ENCODE peak calls at places on chromosome 21, in eight cellular contexts. U is adrenal gland, N is heart right ventricle, K is A673, Z is bronchial epithelial cell, X is fibroblast of lung, O is AG09309, E is NT2/D1. W is an unnamed sample.

GRCh38 chr21:45430521-45431501 is 25.8 kb downstream of the COL18A1 start:
- DNase-seq in K (no peak), Z (no peak), U (no peak), N (no peak), X (peak), E (no peak), O (no peak), W (no peak)

GRCh38 chr21:45102391-45102932 is 28.1 kb downstream of the ADARB1 start:
- DNase-seq in E (no peak), U (peak), X (peak), Z (peak), N (no peak), O (peak), K (peak), W (no peak)

GRCh38 chr21:42062543-42063022 is 8.5 kb upstream of the UMODL1 start:
- DNase-seq in N (no peak), U (no peak), Z (no peak), K (no peak), E (no peak), O (no peak), X (no peak), W (no peak)

GRCh38 chr21:44419679-44420078 is 35.6 kb upstream of the LRRC3 start:
- DNase-seq in O (no peak), E (no peak), X (no peak), Z (no peak), N (no peak), K (no peak), U (peak), W (no peak)

GRCh38 chr21:20996421-20997307 is 1.5 kb upstream of the NCAM2 start:
- DNase-seq in O (no peak), K (no peak), U (no peak), Z (no peak), E (no peak), X (peak), N (no peak), W (peak)

GRCh38 chr21:46212721-46213484 is 15.7 kb downstream of the LSS start:
- DNase-seq in Z (no peak), K (no peak), E (no peak), U (peak), N (no peak), O (no peak), X (no peak), W (no peak)

GRCh38 chr21:18673789-18674188 is 270.2 kb upstream of the TMPRSS15 start:
- DNase-seq in K (no peak), X (no peak), O (no peak), Z (no peak), N (no peak), E (no peak), U (no peak), W (no peak)

GRCh38 chr21:44550807-44551206 is 498 bp downstream of the KRTAP10-2 start:
- DNase-seq in U (no peak), K (no peak), O (no peak), X (no peak), E (no peak), Z (no peak), N (no peak), W (no peak)

GRCh38 chr21:44267655-44268142 is 6.0 kb upstream of the DNMT3L start:
- DNase-seq in N (no peak), O (no peak), X (peak), U (no peak), E (no peak), K (no peak), Z (no peak), W (no peak)

GRCh38 chr21:20618878-20619277 is 379.3 kb upstream of the NCAM2 start:
- DNase-seq in X (no peak), E (no peak), U (no peak), K (no peak), N (no peak), O (no peak), Z (no peak), W (no peak)

GRCh38 chr21:42426876-42427480 is 23.3 kb downstream of the UBASH3A start:
- DNase-seq in N (no peak), X (no peak), Z (no peak), U (no peak), O (no peak), E (no peak), K (no peak), W (no peak)

GRCh38 chr21:40136571-40136970 is 269.3 kb downstream of the PCP4 start:
- DNase-seq in Z (no peak), E (no peak), K (no peak), N (no peak), U (no peak), O (no peak), X (no peak), W (no peak)

GRCh38 chr21:41419921-41420862 is 5.8 kb upstream of the MX1 start:
- DNase-seq in K (peak), O (peak), Z (peak), N (peak), U (peak), X (peak), E (no peak), W (peak)

GRCh38 chr21:45416619-45417018 is 11.7 kb downstream of the COL18A1 start:
- DNase-seq in X (no peak), Z (no peak), K (no peak), U (no peak), O (no peak), N (no peak), E (no peak), W (no peak)

GRCh38 chr21:40757366-40757765 is 89.6 kb downstream of the DSCAM start:
- DNase-seq in U (no peak), K (no peak), X (no peak), Z (no peak), N (no peak), E (no peak), O (no peak), W (no peak)

GRCh38 chr21:40902299-40902698 is 55.3 kb upstream of the DSCAM start:
- DNase-seq in X (no peak), N (no peak), K (no peak), E (no peak), Z (no peak), O (no peak), U (no peak), W (no peak)

GRCh38 chr21:44737706-44738354 is 26.5 kb upstream of the TSPEAR start:
- DNase-seq in Z (no peak), U (no peak), X (peak), O (no peak), K (no peak), N (no peak), E (no peak), W (no peak)

GRCh38 chr21:27674037-27674436 is 707.1 kb upstream of the ADAMTS5 start:
- DNase-seq in N (no peak), U (no peak), K (no peak), Z (peak), X (peak), O (peak), E (no peak), W (peak)

GRCh38 chr21:28235169-28235892 is 757.3 kb downstream of the LTN1 start:
- DNase-seq in Z (no peak), N (peak), K (no peak), X (no peak), O (no peak), E (no peak), U (peak), W (no peak)

GRCh38 chr21:36699026-36699545 is at the start of gene SIM2:
- DNase-seq in U (no peak), O (no peak), Z (peak), E (no peak), X (no peak), N (no peak), K (peak), W (no peak)

GRCh38 chr21:45323487-45324380 is 36.0 kb upstream of the POFUT2 start:
- DNase-seq in X (peak), E (no peak), Z (no peak), U (no peak), O (no peak), K (no peak), N (peak), W (no peak)

GRCh38 chr21:43718872-43719747 is at the start of gene PDXK:
- DNase-seq in N (peak), E (peak), K (peak), O (no peak), X (peak), U (peak), Z (peak), W (no peak)

GRCh38 chr21:28127390-28127789 is 865.3 kb downstream of the LTN1 start:
- DNase-seq in O (no peak), Z (no peak), N (no peak), U (no peak), K (no peak), E (no peak), X (peak), W (no peak)

GRCh38 chr21:42833859-42834729 is 45.2 kb downstream of the WDR4 start:
- DNase-seq in N (no peak), K (no peak), X (no peak), E (no peak), Z (no peak), O (no peak), U (no peak), W (no peak)

GRCh38 chr21:46036696-46037337 is 55.2 kb downstream of the COL6A1 start:
- DNase-seq in E (no peak), O (no peak), K (no peak), U (no peak), N (peak), X (no peak), Z (no peak), W (no peak)

GRCh38 chr21:46550511-46550941 is 54.4 kb downstream of the S100B start:
- DNase-seq in N (no peak), Z (no peak), U (no peak), E (no peak), X (no peak), O (no peak), K (no peak), W (no peak)

GRCh38 chr21:42041246-42041645 is 29.9 kb upstream of the UMODL1 start:
- DNase-seq in K (no peak), X (no peak), N (no peak), E (no peak), Z (no peak), O (no peak), U (no peak), W (no peak)

GRCh38 chr21:29091032-29091431 is 17.6 kb upstream of the CCT8 start:
- DNase-seq in O (no peak), E (no peak), X (peak), N (no peak), Z (peak), K (no peak), U (no peak), W (peak)

GRCh38 chr21:45282283-45283018 is 5.2 kb downstream of the POFUT2 start:
- DNase-seq in U (peak), O (no peak), K (no peak), E (no peak), N (no peak), X (no peak), Z (no peak), W (no peak)

GRCh38 chr21:40383951-40384350 is 463.0 kb downstream of the DSCAM start:
- DNase-seq in O (no peak), X (no peak), Z (no peak), K (no peak), N (no peak), U (no peak), E (no peak), W (no peak)

GRCh38 chr21:45856422-45856821 is 125.1 kb upstream of the COL6A1 start:
- DNase-seq in N (no peak), O (no peak), K (no peak), Z (no peak), X (no peak), U (peak), E (no peak), W (no peak)

GRCh38 chr21:34024382-34024693 is 49.0 kb upstream of the MRPS6 start:
- DNase-seq in E (no peak), O (no peak), N (no peak), K (no peak), U (no peak), X (no peak), Z (no peak), W (no peak)

GRCh38 chr21:38258803-38259485 is 2.2 kb downstream of the KCNJ15 start:
- DNase-seq in O (peak), Z (peak), X (peak), N (no peak), E (no peak), U (no peak), K (no peak), W (peak)
- H3K4me3 ChIP-seq in O (no peak), Z (peak), X (no peak), N (no peak), E (no peak), U (no peak), K (no peak), W (no peak)

DNA sequence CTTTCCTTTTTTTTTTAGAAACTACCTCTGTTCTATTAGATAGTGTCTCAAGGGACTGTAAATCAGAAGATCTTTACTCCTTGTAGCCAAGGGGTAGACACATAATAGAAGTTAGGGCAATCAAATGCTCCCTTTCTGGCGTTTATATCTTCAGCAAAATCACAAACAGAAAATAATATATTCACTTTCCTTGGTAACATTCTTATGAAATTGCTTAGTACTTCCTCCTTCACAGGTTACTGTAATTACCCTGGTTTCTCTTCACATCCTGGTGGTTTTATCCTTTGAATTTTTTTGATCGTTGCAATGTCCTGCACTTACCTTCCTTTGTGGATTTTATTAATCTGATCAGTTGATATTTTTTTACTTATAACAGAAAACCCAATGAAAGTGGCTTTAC is 1064.9 kb downstream of the NCAM2 start:
- DNase-seq in X (no peak), Z (no peak), K (no peak), N (no peak), O (no peak), E (no peak), U (no peak), W (no peak)
- H3K4me3 ChIP-seq in X (no peak), Z (no peak), K (no peak), N (no peak), O (no peak), E (no peak), U (no peak), W (no peak)

GRCh38 chr21:38223893-38224540 is 32.8 kb upstream of the KCNJ15 start:
- DNase-seq in N (no peak), Z (no peak), X (peak), U (no peak), K (peak), O (no peak), E (peak), W (no peak)
- H3K4me3 ChIP-seq in N (no peak), Z (no peak), X (no peak), U (no peak), K (no peak), O (no peak), E (no peak), W (no peak)

GRCh38 chr21:15289896-15290841 is 225.4 kb upstream of the NRIP1 start:
- DNase-seq in O (no peak), X (peak), K (peak), U (no peak), Z (no peak), E (no peak), N (peak), W (no peak)
- H3K4me3 ChIP-seq in O (no peak), X (no peak), K (no peak), U (no peak), Z (no peak), E (no peak), N (no peak), W (no peak)

DNA sequence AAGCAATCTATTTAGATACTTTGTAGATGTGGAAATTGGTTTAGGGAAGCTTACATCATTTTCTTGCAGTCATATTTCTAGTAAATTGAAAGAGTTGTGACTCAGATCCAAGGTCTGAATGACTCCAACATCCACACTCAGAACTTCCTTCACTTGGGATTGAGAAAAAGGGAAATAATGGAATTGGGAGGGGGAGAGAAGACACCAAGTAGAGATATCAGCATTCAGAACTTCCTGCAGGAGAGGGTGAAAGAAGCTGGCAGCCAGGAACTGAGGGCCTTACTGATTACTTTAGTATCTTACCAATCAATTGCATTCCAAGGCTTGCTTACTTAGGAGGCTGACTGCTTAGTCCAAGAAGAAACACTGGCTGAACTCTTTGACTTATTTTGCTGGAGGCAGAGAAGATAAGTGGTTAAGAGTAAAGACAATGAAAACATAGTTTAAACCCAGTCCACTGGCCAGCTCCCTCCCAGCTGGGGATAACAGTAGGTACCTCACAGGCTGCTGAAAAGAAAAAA is 21.7 kb downstream of the APP start:
- DNase-seq in U (no peak), K (no peak), O (no peak), E (no peak), N (no peak), X (peak), Z (peak), W (no peak)
- H3K4me3 ChIP-seq in U (no peak), K (no peak), O (no peak), E (no peak), N (no peak), X (no peak), Z (no peak), W (no peak)

DNA sequence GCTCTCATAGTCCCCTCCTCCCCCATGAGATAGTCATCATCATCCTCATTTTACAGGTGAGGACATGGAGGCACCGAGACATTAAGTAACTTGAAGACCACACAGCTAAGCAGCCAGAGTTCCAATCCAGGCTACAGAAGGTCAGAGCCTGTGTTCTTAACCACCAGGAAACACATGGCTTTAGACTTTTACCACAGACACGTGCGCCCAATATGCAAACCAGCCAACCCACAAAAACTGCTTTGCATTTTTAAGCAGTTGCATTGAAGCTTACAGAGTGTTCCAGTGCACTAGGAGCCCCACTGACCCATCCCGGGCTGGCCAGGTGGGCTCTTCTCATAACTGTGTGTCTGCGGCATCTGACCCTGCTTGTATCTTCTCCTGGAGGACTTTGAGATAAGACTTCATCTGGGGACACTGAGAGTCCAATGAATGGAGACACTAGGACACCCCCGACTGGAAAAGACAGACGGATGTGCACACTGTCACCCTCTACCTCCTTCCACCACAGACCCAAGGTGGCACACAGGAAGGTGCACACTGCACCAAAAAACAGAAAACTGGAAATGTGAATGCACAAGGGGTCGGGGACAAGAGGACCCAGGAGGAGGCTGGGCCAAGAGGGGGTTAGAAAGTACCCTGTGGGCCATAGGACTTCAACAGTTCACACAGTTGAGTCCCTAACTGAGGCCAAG is 56.4 kb downstream of the ETS2 start:
- DNase-seq in X (no peak), U (no peak), K (no peak), O (no peak), E (no peak), N (no peak), Z (no peak), W (no peak)
- H3K4me3 ChIP-seq in X (no peak), U (no peak), K (no peak), O (no peak), E (no peak), N (no peak), Z (no peak), W (no peak)

DNA sequence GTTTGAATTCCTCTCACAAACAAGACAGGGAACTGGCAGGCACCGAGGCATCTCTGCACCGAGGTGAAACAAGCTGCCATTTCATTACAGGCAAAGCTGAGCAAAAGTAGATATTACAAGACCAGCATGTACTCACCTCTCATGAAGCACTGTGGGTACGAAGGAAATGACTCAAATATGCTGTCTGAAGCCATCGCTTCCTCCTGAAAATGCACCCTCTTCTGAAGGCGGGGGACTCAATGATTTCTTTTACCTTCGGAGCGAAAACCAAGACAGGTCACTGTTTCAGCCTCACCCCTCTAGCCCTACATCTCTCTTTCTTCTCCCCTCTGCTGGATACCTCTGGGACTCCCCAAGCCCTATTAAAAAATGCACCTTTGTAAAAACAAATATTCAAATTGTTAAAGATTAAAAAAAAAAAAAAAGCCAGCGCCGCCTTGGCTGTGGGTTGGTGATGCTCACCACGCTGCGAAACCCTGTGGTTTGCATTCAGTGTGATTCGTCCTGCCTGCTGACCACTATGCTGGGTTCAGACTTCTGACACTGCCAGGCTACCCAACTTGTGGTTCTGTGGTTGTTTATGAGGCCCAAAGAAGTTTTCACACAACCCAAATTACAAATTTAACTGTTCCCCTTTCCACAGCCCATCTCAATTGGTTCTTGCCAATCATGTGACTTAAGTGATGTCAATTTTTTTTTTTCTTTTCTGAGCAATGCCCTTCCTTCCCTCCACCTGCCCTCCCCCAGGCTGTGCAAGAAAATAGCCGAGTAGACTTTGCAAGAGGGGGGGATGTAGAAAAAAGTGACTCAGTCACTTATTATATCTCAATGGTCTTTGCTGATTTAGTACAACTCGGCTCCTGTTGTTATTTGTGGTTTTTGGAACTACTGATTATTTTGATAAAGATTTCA is at the start of gene RUNX1:
- DNase-seq in E (no peak), X (peak), U (peak), N (no peak), Z (peak), K (no peak), O (peak), W (peak)
- H3K4me3 ChIP-seq in E (no peak), X (no peak), U (no peak), N (peak), Z (no peak), K (no peak), O (peak), W (peak)

GRCh38 chr21:26495283-26495849 is 77.7 kb downstream of the CYYR1 start:
- DNase-seq in Z (no peak), N (no peak), U (no peak), E (no peak), X (no peak), K (peak), O (no peak), W (no peak)
- H3K4me3 ChIP-seq in Z (no peak), N (no peak), U (no peak), E (no peak), X (no peak), K (no peak), O (no peak), W (no peak)